ENCODE peak calls at places on chromosomes 11 and 22, in four cellular contexts. V is A549, O is K562, C is HepG2. P is an unnamed sample.
A peak's percentile ranks its signal among the peaks of the same experiment; 100 is the strongest.

GRCh38 chr11:23974046-23974445 is 522.8 kb upstream of the LUZP2 start:
- DNase-seq in V (no peak), O (no peak), C (no peak), P (no peak)

GRCh38 chr11:86816251-86816726 is 15.9 kb downstream of the PRSS23 start:
- DNase-seq in V (peak; percentile 72), O (no peak), C (no peak), P (no peak)

GRCh38 chr11:76835928-76836612 is 24.6 kb upstream of the ACER3 start:
- DNase-seq in V (peak; percentile 64), O (no peak), C (no peak), P (no peak)

GRCh38 chr11:65189191-65189590 is 7.5 kb downstream of the CAPN1 start:
- DNase-seq in V (no peak), O (no peak), C (no peak), P (no peak)

GRCh38 chr11:116697639-116698038 is 75.1 kb downstream of the BUD13 start:
- DNase-seq in V (no peak), O (no peak), C (no peak), P (no peak)

GRCh38 chr22:46129390-46130041 is 20.8 kb upstream of the PPARA start:
- DNase-seq in V (no peak), O (no peak), C (no peak), P (no peak)

GRCh38 chr11:33160147-33160546 is 1.1 kb downstream of the CSTF3 start:
- DNase-seq in V (peak; percentile 46), O (no peak), C (peak; percentile 26), P (no peak)

GRCh38 chr11:57223601-57224000 is 13.4 kb downstream of the APLNR start:
- DNase-seq in V (no peak), O (no peak), C (no peak), P (no peak)

GRCh38 chr11:68584097-68584496 is 100.2 kb upstream of the GAL start:
- DNase-seq in V (peak; percentile 54), O (peak; percentile 70), C (peak; percentile 15), P (no peak)

GRCh38 chr22:26066534-26066933 is 102.7 kb upstream of the SEZ6L start:
- DNase-seq in V (no peak), O (no peak), C (no peak), P (no peak)

GRCh38 chr11:44567876-44568256 is 2.4 kb downstream of the CD82 start:
- DNase-seq in V (no peak), O (no peak), C (no peak), P (no peak)

GRCh38 chr22:29071261-29072045 is 1.4 kb upstream of the KREMEN1 start:
- DNase-seq in V (peak; percentile 31), O (no peak), C (peak; percentile 71), P (no peak)

GRCh38 chr22:26995222-26995621 is 337.8 kb downstream of the MIAT start:
- DNase-seq in V (no peak), O (no peak), C (no peak), P (no peak)

GRCh38 chr11:128214263-128214662 is 373.1 kb downstream of the ETS1 start:
- DNase-seq in V (no peak), O (no peak), C (no peak), P (no peak)

GRCh38 chr11:96215826-96216225 is 127.2 kb downstream of the MAML2 start:
- DNase-seq in V (no peak), O (no peak), C (no peak), P (no peak)

GRCh38 chr11:2928605-2929510 is at the start of gene PHLDA2:
- DNase-seq in V (peak; percentile 74), O (peak; percentile 73), C (no peak), P (no peak)

GRCh38 chr22:40953446-40953845 is 2.3 kb downstream of the RBX1 start:
- DNase-seq in V (no peak), O (no peak), C (no peak), P (no peak)

GRCh38 chr11:113949891-113950290 is 25.0 kb upstream of the HTR3A start:
- DNase-seq in V (no peak), O (no peak), C (no peak), P (no peak)

GRCh38 chr11:116720895-116721294 is 51.9 kb downstream of the BUD13 start:
- DNase-seq in V (no peak), O (no peak), C (no peak), P (no peak)

GRCh38 chr11:85854557-85855340 is 434 bp upstream of the CCDC83 start:
- DNase-seq in V (peak; percentile 92), O (peak; percentile 93), C (peak; percentile 84), P (peak; percentile 57)

GRCh38 chr11:47881145-47881544 is 33.0 kb upstream of the NUP160 start:
- DNase-seq in V (peak; percentile 35), O (no peak), C (no peak), P (no peak)

GRCh38 chr11:79219186-79220045 is 221.4 kb downstream of the TENM4 start:
- DNase-seq in V (no peak), O (no peak), C (no peak), P (no peak)
- TF ChIP-seq POLR2AphosphoS2 in V (no peak), O (no peak), C (no peak), P (no peak)

DNA sequence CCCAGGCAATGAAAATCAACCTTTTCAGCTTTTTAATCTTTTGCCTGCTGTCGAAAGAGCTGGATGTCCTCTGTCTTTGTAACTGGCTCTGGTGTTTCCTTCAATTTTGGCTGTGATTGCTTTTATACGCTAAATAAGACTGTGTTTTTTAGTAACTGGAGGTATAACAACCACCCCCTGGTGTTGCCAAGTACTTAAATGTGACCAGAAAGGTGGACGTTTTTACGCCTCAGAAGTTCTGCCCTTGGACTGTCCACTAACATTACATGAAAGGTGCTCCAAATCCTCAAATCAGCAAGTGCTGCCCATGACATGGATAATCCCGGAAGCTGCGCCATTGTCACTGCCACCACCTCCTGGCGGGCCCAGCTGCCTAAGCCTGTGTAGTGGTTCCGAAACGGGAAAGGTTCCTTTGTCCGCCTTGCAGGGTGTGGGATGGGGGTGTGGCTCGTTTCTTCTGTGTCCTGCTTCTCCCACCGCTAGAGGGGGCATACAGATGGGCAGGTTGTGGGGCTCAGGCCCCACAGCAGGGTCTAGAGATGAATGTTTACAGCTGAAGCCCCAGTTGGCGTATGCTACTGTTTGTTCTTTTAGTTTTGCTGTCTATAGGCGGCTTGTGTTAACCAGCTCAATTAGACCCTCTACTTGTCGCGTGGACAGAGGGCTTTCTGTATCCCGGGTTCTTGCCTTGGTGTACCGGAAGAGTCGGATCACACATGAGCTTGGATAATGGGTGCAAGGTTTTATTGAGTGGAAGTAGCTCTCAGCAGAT is 82.2 kb upstream of the SEPTIN5 start:
- DNase-seq in V (peak; percentile 51), O (peak; percentile 95), C (peak; percentile 32), P (no peak)
- TF ChIP-seq POLR2AphosphoS2 in V (no peak), O (no peak), C (no peak), P (no peak)

GRCh38 chr11:112002491-112003216 is 22.6 kb upstream of the DLAT start:
- DNase-seq in V (no peak), O (no peak), C (no peak), P (no peak)
- TF ChIP-seq POLR2AphosphoS2 in V (no peak), O (no peak), C (no peak), P (no peak)

DNA sequence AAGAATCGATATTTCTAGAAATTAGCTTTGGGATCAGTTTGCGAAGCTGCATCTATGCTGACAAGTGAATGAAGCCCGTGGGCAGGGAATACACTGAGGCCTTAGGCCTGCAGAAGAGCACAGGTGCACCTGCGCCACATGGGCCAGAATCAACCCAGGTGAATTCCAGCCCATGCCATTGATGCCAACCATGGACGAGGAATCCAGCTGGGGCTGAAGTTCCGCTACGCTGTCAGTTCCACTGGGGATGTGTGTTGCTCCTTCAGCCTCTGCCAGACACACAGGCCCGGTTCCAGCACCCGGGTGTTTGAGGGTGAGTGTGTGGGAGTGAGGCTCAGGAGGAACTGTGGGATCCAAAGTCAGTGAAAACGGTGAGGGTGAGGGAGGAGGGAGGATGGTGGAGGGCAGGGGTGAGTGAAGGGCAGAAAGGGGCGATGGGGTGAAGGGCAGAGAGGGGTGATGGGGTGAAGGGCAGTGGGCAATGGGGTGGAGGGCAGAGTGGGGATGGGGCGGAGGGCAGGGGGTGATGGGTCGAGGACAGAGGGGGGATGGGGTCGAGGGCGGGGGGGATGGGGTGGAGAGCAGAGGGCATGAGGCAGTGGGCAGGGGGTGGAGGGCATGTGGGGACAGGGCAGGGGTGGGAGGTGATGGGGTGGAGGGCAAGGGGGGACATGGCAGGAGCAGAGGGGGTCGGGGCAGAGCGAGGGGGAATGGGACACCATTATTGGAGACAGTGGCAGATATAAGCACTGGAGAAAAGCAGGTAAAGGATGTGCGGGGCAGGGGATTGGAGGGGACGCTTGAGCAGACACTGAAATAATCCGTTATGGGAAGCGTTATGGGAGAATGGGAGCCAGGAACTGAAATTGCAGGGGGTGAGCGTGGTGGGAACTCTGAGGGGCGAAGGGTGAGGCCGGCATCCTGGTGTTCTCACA is 931.6 kb downstream of the BRD1 start:
- DNase-seq in V (no peak), O (no peak), C (no peak), P (no peak)
- TF ChIP-seq POLR2AphosphoS2 in V (no peak), O (no peak), C (no peak), P (no peak)

GRCh38 chr11:72813740-72814138 is 472 bp upstream of the ATG16L2 start:
- DNase-seq in V (peak; percentile 89), O (peak; percentile 80), C (peak; percentile 65), P (no peak)
- TF ChIP-seq POLR2AphosphoS2 in V (no peak), O (no peak), C (no peak), P (peak; percentile 95)

DNA sequence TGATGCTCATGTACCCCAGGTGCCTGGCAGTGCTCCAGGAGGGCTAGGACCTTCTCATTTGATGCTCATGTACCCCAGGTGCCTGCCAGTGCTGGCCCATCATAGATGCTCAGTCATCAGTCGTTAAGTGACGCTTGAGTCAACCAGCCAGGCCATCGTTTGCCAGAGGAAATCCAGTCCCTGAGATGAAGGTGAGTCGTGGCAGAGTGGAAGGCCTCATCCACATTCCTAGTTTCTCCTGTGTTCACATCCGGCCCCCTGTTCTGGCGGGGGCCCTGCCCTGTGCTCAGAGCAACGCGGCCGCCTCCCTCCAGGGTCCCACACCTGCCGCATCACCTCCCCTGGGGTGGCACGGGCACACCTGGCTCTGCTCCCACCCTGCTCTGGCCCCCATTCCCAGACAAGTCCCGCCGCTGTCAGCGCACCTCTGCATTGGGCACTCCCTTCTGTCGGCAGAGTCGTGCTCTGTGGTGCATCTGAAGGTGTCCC is 279.9 kb downstream of the BRD1 start:
- DNase-seq in V (no peak), O (no peak), C (no peak), P (no peak)
- TF ChIP-seq POLR2AphosphoS2 in V (no peak), O (no peak), C (no peak), P (no peak)

DNA sequence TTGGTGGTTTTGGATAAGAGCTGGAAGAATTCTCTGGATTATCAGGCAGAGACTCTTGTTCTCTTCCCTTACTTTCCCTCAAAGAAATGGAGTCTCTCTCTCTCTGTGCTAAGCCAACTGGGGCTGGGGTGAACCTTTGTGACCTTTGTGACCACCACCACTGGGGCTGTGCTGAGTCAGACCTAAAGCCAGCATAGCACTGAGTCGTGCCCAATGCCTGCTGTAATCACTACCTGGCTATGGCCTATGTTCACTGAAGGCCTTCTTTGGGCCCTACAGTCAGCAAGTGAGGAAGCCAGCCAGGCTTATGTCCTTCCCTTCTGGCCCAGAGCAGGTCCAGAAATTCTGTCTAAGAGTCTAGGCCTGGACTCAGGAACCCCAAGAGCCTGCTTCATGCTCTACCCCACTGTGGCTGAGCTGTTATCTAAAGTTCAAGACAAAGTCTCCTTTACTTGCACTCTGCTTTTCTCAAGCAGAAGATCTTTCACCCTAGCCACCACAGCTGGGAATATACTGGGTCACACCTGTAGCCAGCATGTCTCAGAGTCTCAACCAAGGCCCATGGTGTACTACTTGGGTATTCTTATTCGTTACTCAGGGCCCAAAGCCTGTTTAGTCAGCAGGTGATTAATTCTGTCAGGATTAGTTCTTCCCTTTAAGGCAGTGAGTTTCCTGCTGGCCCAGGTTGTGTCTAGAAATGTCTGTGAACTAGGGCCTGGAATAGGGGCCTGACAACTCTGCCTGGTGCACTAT is 86.0 kb downstream of the EHF start:
- DNase-seq in V (no peak), O (no peak), C (no peak), P (no peak)
- TF ChIP-seq POLR2AphosphoS2 in V (no peak), O (no peak), C (no peak), P (no peak)